ENCODE peak calls at places on chromosomes 4 and X, in eight cellular contexts. One of them, this sample, is unnamed.

GRCh38 chrX:21700967-21701366 is 42.8 kb upstream of the KLHL34 start:
- DNase-seq in CD8-positive, alpha-beta T cell: no peak
- DNase-seq in ovary: no peak
- DNase-seq in CD4-positive, alpha-beta T cell: no peak
- DNase-seq in uterus: no peak
- DNase-seq in lung: no peak
- DNase-seq in fibroblast of lung: no peak
- DNase-seq in neural progenitor cell: no peak
- DNase-seq in this sample: no peak

GRCh38 chrX:66676413-66676812 is 37.5 kb upstream of the EDA2R start:
- DNase-seq in uterus: no peak
- DNase-seq in CD8-positive, alpha-beta T cell: no peak
- DNase-seq in lung: no peak
- DNase-seq in neural progenitor cell: no peak
- DNase-seq in ovary: no peak
- DNase-seq in fibroblast of lung: no peak
- DNase-seq in CD4-positive, alpha-beta T cell: no peak
- DNase-seq in this sample: no peak

GRCh38 chr4:72525938-72526337 is 43.1 kb downstream of the ADAMTS3 start:
- DNase-seq in ovary: peak
- DNase-seq in CD8-positive, alpha-beta T cell: no peak
- DNase-seq in fibroblast of lung: peak
- DNase-seq in neural progenitor cell: no peak
- DNase-seq in uterus: peak
- DNase-seq in lung: peak
- DNase-seq in CD4-positive, alpha-beta T cell: no peak
- DNase-seq in this sample: no peak

GRCh38 chr4:182277402-182277801 is 34.2 kb downstream of the TENM3 start:
- DNase-seq in fibroblast of lung: no peak
- DNase-seq in CD4-positive, alpha-beta T cell: no peak
- DNase-seq in ovary: no peak
- DNase-seq in uterus: no peak
- DNase-seq in neural progenitor cell: no peak
- DNase-seq in CD8-positive, alpha-beta T cell: no peak
- DNase-seq in lung: no peak
- DNase-seq in this sample: no peak

GRCh38 chr4:54402880-54403503 is 173.9 kb downstream of the PDGFRA start:
- DNase-seq in neural progenitor cell: peak
- DNase-seq in fibroblast of lung: no peak
- DNase-seq in lung: no peak
- DNase-seq in CD8-positive, alpha-beta T cell: no peak
- DNase-seq in CD4-positive, alpha-beta T cell: no peak
- DNase-seq in uterus: no peak
- DNase-seq in ovary: no peak
- DNase-seq in this sample: no peak

GRCh38 chr4:186037692-186038658 is 31.0 kb upstream of the TLR3 start:
- DNase-seq in CD4-positive, alpha-beta T cell: no peak
- DNase-seq in CD8-positive, alpha-beta T cell: no peak
- DNase-seq in fibroblast of lung: peak
- DNase-seq in neural progenitor cell: peak
- DNase-seq in lung: peak
- DNase-seq in uterus: peak
- DNase-seq in ovary: peak
- DNase-seq in this sample: peak

GRCh38 chr4:90227177-90227576 is 100.0 kb downstream of the CCSER1 start:
- DNase-seq in CD8-positive, alpha-beta T cell: no peak
- DNase-seq in ovary: no peak
- DNase-seq in neural progenitor cell: no peak
- DNase-seq in lung: no peak
- DNase-seq in fibroblast of lung: no peak
- DNase-seq in CD4-positive, alpha-beta T cell: no peak
- DNase-seq in uterus: no peak
- DNase-seq in this sample: no peak

GRCh38 chrX:53320543-53321215 is 39.3 kb upstream of the IQSEC2 start:
- DNase-seq in neural progenitor cell: peak
- DNase-seq in CD8-positive, alpha-beta T cell: peak
- DNase-seq in CD4-positive, alpha-beta T cell: no peak
- DNase-seq in fibroblast of lung: no peak
- DNase-seq in lung: no peak
- DNase-seq in ovary: peak
- DNase-seq in uterus: no peak
- DNase-seq in this sample: no peak

GRCh38 chr4:1540601-1541375 is 134.5 kb upstream of the NKX1-1 start:
- DNase-seq in neural progenitor cell: no peak
- DNase-seq in CD4-positive, alpha-beta T cell: no peak
- DNase-seq in lung: no peak
- DNase-seq in uterus: no peak
- DNase-seq in ovary: no peak
- DNase-seq in fibroblast of lung: no peak
- DNase-seq in CD8-positive, alpha-beta T cell: no peak
- DNase-seq in this sample: no peak

GRCh38 chrX:143663755-143664154 is 27.9 kb upstream of the SLITRK4 start:
- DNase-seq in CD8-positive, alpha-beta T cell: no peak
- DNase-seq in uterus: no peak
- DNase-seq in fibroblast of lung: no peak
- DNase-seq in neural progenitor cell: no peak
- DNase-seq in lung: no peak
- DNase-seq in CD4-positive, alpha-beta T cell: no peak
- DNase-seq in ovary: no peak
- DNase-seq in this sample: no peak

GRCh38 chrX:143664302-143664701 is 28.4 kb upstream of the SLITRK4 start:
- DNase-seq in CD8-positive, alpha-beta T cell: no peak
- DNase-seq in CD4-positive, alpha-beta T cell: no peak
- DNase-seq in uterus: no peak
- DNase-seq in fibroblast of lung: peak
- DNase-seq in ovary: no peak
- DNase-seq in neural progenitor cell: peak
- DNase-seq in lung: no peak
- DNase-seq in this sample: no peak

DNA sequence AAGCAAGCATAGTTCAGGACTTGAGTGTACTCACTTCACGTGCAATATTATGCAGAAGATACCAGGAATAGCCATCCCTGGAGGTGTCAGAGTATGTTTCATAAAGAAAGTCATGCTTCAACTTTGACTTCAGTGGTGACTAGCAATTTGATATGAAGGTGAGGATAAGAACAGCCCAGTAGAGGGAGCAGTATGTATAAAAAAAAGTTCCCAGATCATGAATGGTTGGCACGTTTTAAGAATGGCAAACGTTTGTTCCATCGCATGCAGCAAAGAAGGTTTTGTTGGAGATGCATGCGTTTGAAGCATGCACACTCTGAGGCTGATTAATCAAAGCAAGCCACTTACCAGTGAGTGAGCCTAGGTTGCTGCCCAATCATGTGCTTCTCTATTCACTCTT is 33.5 kb upstream of the SLITRK4 start:
- DNase-seq in lung: no peak
- DNase-seq in fibroblast of lung: no peak
- DNase-seq in neural progenitor cell: peak
- DNase-seq in CD8-positive, alpha-beta T cell: no peak
- DNase-seq in uterus: no peak
- DNase-seq in ovary: no peak
- DNase-seq in CD4-positive, alpha-beta T cell: no peak
- DNase-seq in this sample: peak
- TF ChIP-seq CTCF in lung: no peak
- TF ChIP-seq CTCF in fibroblast of lung: no peak
- TF ChIP-seq CTCF in neural progenitor cell: peak
- TF ChIP-seq CTCF in CD8-positive, alpha-beta T cell: no peak
- TF ChIP-seq CTCF in uterus: no peak
- TF ChIP-seq CTCF in ovary: no peak
- TF ChIP-seq CTCF in CD4-positive, alpha-beta T cell: no peak
- TF ChIP-seq CTCF in this sample: peak

GRCh38 chr4:113223001-113223400 is 173.5 kb downstream of the ANK2 start:
- DNase-seq in uterus: no peak
- DNase-seq in CD4-positive, alpha-beta T cell: no peak
- DNase-seq in fibroblast of lung: no peak
- DNase-seq in lung: no peak
- DNase-seq in CD8-positive, alpha-beta T cell: no peak
- DNase-seq in ovary: no peak
- DNase-seq in neural progenitor cell: no peak
- DNase-seq in this sample: no peak
- H3K27ac ChIP-seq in uterus: no peak
- H3K27ac ChIP-seq in CD4-positive, alpha-beta T cell: no peak
- H3K27ac ChIP-seq in fibroblast of lung: no peak
- H3K27ac ChIP-seq in lung: no peak
- H3K27ac ChIP-seq in CD8-positive, alpha-beta T cell: no peak
- H3K27ac ChIP-seq in ovary: no peak
- H3K27ac ChIP-seq in neural progenitor cell: no peak
- H3K27ac ChIP-seq in this sample: no peak

GRCh38 chrX:131671714-131672113 is 127.8 kb downstream of the OR13H1 start:
- DNase-seq in CD4-positive, alpha-beta T cell: no peak
- DNase-seq in lung: no peak
- DNase-seq in neural progenitor cell: no peak
- DNase-seq in uterus: no peak
- DNase-seq in ovary: no peak
- DNase-seq in fibroblast of lung: peak
- DNase-seq in CD8-positive, alpha-beta T cell: no peak
- DNase-seq in this sample: no peak

GRCh38 chrX:131677655-131678628 is 134.1 kb downstream of the OR13H1 start:
- DNase-seq in CD4-positive, alpha-beta T cell: peak
- DNase-seq in lung: no peak
- DNase-seq in neural progenitor cell: peak
- DNase-seq in CD8-positive, alpha-beta T cell: peak
- DNase-seq in uterus: no peak
- DNase-seq in ovary: peak
- DNase-seq in fibroblast of lung: peak
- DNase-seq in this sample: peak

DNA sequence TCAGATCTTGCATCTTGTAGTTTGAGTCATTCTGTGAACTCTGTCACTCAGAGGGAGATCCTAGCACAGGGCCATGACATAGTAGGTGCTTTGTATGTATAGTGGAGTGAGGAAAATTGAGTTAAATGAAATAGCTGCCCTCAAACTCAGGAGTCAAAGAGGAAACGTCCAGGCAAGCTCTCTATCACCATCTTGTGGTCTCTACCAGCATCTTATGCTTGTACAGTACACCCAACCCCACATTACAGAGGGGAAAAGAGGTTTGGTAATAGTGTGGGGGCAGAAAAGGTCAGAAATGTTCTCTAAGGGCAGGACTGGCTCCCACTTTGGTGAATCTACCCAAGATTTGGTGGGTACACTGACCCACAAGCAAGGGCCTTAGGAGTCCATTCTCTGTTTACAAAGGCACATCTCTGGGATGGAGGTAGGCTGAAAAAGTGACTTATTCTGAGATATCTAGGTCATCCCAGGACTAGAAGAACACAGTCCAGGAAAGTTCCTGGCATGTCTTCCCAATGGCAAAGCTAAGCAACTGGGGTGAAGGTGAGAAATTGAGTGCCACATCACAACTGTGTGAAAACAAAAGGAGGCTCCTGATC is 131.8 kb downstream of the OR13H1 start:
- DNase-seq in CD4-positive, alpha-beta T cell: no peak
- DNase-seq in neural progenitor cell: peak
- DNase-seq in uterus: no peak
- DNase-seq in CD8-positive, alpha-beta T cell: no peak
- DNase-seq in lung: no peak
- DNase-seq in fibroblast of lung: peak
- DNase-seq in ovary: no peak
- DNase-seq in this sample: peak
- TF ChIP-seq CTCF in CD4-positive, alpha-beta T cell: no peak
- TF ChIP-seq CTCF in neural progenitor cell: peak
- TF ChIP-seq CTCF in uterus: no peak
- TF ChIP-seq CTCF in CD8-positive, alpha-beta T cell: no peak
- TF ChIP-seq CTCF in lung: no peak
- TF ChIP-seq CTCF in fibroblast of lung: peak
- TF ChIP-seq CTCF in ovary: no peak
- TF ChIP-seq CTCF in this sample: no peak

GRCh38 chrX:150873616-150874015 is 24.9 kb downstream of the CD99L2 start:
- DNase-seq in CD8-positive, alpha-beta T cell: no peak
- DNase-seq in CD4-positive, alpha-beta T cell: no peak
- DNase-seq in fibroblast of lung: peak
- DNase-seq in lung: no peak
- DNase-seq in ovary: no peak
- DNase-seq in neural progenitor cell: no peak
- DNase-seq in uterus: peak
- DNase-seq in this sample: peak
- H3K27ac ChIP-seq in CD8-positive, alpha-beta T cell: no peak
- H3K27ac ChIP-seq in CD4-positive, alpha-beta T cell: no peak
- H3K27ac ChIP-seq in fibroblast of lung: no peak
- H3K27ac ChIP-seq in lung: no peak
- H3K27ac ChIP-seq in ovary: no peak
- H3K27ac ChIP-seq in neural progenitor cell: no peak
- H3K27ac ChIP-seq in uterus: no peak
- H3K27ac ChIP-seq in this sample: no peak

GRCh38 chrX:104482757-104483156 is 83.2 kb upstream of the IL1RAPL2 start:
- DNase-seq in CD4-positive, alpha-beta T cell: no peak
- DNase-seq in lung: no peak
- DNase-seq in ovary: no peak
- DNase-seq in neural progenitor cell: no peak
- DNase-seq in CD8-positive, alpha-beta T cell: no peak
- DNase-seq in uterus: no peak
- DNase-seq in fibroblast of lung: no peak
- DNase-seq in this sample: no peak
- TF ChIP-seq CTCF in CD4-positive, alpha-beta T cell: no peak
- TF ChIP-seq CTCF in lung: no peak
- TF ChIP-seq CTCF in ovary: no peak
- TF ChIP-seq CTCF in neural progenitor cell: peak
- TF ChIP-seq CTCF in CD8-positive, alpha-beta T cell: no peak
- TF ChIP-seq CTCF in uterus: no peak
- TF ChIP-seq CTCF in fibroblast of lung: no peak
- TF ChIP-seq CTCF in this sample: no peak

GRCh38 chr4:98963538-98964433 is 31.7 kb upstream of the METAP1 start:
- DNase-seq in neural progenitor cell: no peak
- DNase-seq in CD4-positive, alpha-beta T cell: no peak
- DNase-seq in ovary: no peak
- DNase-seq in uterus: no peak
- DNase-seq in CD8-positive, alpha-beta T cell: no peak
- DNase-seq in lung: no peak
- DNase-seq in fibroblast of lung: no peak
- DNase-seq in this sample: peak
- H3K27ac ChIP-seq in neural progenitor cell: no peak
- H3K27ac ChIP-seq in CD4-positive, alpha-beta T cell: no peak
- H3K27ac ChIP-seq in ovary: no peak
- H3K27ac ChIP-seq in uterus: no peak
- H3K27ac ChIP-seq in CD8-positive, alpha-beta T cell: no peak
- H3K27ac ChIP-seq in lung: no peak
- H3K27ac ChIP-seq in fibroblast of lung: no peak
- H3K27ac ChIP-seq in this sample: peak